ENCODE peak calls at places on chromosome 1, in five cellular contexts. G, P, V, A and K are unnamed samples.

GRCh38 chr1:150159550-150159949 is 9.8 kb downstream of the PLEKHO1 start:
- DNase-seq in V (no peak), G (no peak), A (no peak), P (peak), K (no peak)

GRCh38 chr1:216566809-216567208 is 143.6 kb upstream of the USH2A start:
- DNase-seq in P (no peak), G (no peak), V (peak), A (no peak), K (no peak)

GRCh38 chr1:207903767-207904166 is 7.2 kb downstream of the CD34 start:
- DNase-seq in V (peak), P (no peak), G (no peak), A (no peak), K (no peak)

GRCh38 chr1:54460346-54460745 is 54.2 kb upstream of the SSBP3 start:
- DNase-seq in G (peak), V (no peak), A (no peak), P (peak), K (no peak)

GRCh38 chr1:29650476-29650875 is 414.2 kb downstream of the PTPRU start:
- DNase-seq in G (peak), V (no peak), P (no peak), A (no peak), K (no peak)

GRCh38 chr1:91784616-91785015 is 101.3 kb downstream of the TGFBR3 start:
- DNase-seq in P (no peak), V (no peak), A (no peak), G (no peak), K (no peak)

GRCh38 chr1:161080391-161081150 is 8.8 kb downstream of the NECTIN4 start:
- DNase-seq in P (no peak), V (peak), G (no peak), A (no peak), K (no peak)

GRCh38 chr1:206117151-206117948 is at the start of gene AVPR1B:
- DNase-seq in A (peak), G (peak), V (peak), P (peak), K (no peak)

GRCh38 chr1:226520640-226521355 is 27.8 kb upstream of the STUM start:
- DNase-seq in A (no peak), V (no peak), G (peak), P (no peak), K (no peak)

GRCh38 chr1:231665046-231665445 is 38.5 kb downstream of the DISC1 start:
- DNase-seq in A (no peak), V (no peak), G (no peak), P (no peak), K (no peak)

GRCh38 chr1:90201467-90202358 is 206.8 kb downstream of the ZNF326 start:
- DNase-seq in V (peak), P (no peak), G (no peak), A (no peak), K (peak)

GRCh38 chr1:84693009-84693408 is 2.7 kb upstream of the SSX2IP start:
- DNase-seq in P (no peak), V (no peak), A (no peak), G (no peak), K (no peak)

GRCh38 chr1:40897499-40897898 is 35.3 kb upstream of the CITED4 start:
- DNase-seq in V (peak), P (no peak), G (no peak), A (no peak), K (no peak)

GRCh38 chr1:52551476-52552235 is 1.2 kb downstream of the TUT4 start:
- DNase-seq in A (no peak), V (peak), G (no peak), P (no peak), K (no peak)

GRCh38 chr1:50103615-50104081 is 5.1 kb upstream of the ELAVL4 start:
- DNase-seq in P (no peak), V (no peak), A (no peak), G (no peak), K (no peak)

GRCh38 chr1:204513117-204513716 is 3.0 kb upstream of the MDM4 start:
- DNase-seq in G (no peak), P (no peak), V (no peak), A (no peak), K (no peak)

GRCh38 chr1:218447010-218447689 is 102.0 kb downstream of the TGFB2 start:
- DNase-seq in V (no peak), A (no peak), G (no peak), P (no peak), K (no peak)

GRCh38 chr1:205495237-205495823 is 9.1 kb upstream of the CDK18 start:
- DNase-seq in P (no peak), V (no peak), A (no peak), G (no peak), K (no peak)

GRCh38 chr1:225460737-225461532 is 33.1 kb upstream of the LBR start:
- DNase-seq in V (peak), P (no peak), G (no peak), A (no peak), K (no peak)

GRCh38 chr1:111208921-111209320 is 8.5 kb upstream of the DENND2D start:
- DNase-seq in P (no peak), V (no peak), G (no peak), A (no peak), K (no peak)

GRCh38 chr1:82586473-82586872 is 785.7 kb downstream of the ADGRL2 start:
- DNase-seq in A (no peak), P (no peak), V (peak), G (no peak), K (no peak)

GRCh38 chr1:32172621-32173245 is 6.7 kb upstream of the TXLNA start:
- DNase-seq in A (no peak), V (peak), G (no peak), P (no peak), K (no peak)

GRCh38 chr1:39926820-39927219 is 25.1 kb upstream of the MYCL start:
- DNase-seq in G (no peak), A (peak), V (no peak), P (no peak), K (no peak)

GRCh38 chr1:41411229-41411628 is 50.0 kb downstream of the FOXO6 start:
- DNase-seq in A (no peak), V (no peak), G (no peak), P (no peak), K (no peak)

GRCh38 chr1:22888320-22889075 is 84.2 kb downstream of the LACTBL1 start:
- DNase-seq in A (no peak), G (no peak), P (no peak), V (peak), K (peak)

GRCh38 chr1:9078035-9078948 is 8.9 kb upstream of the SLC2A5 start:
- DNase-seq in P (no peak), V (peak), A (no peak), G (no peak), K (no peak)

GRCh38 chr1:47679826-47680225 is 242.0 kb downstream of the FOXD2 start:
- DNase-seq in G (peak), A (no peak), P (no peak), V (no peak), K (no peak)

GRCh38 chr1:94803517-94804441 is 16.4 kb upstream of the SLC44A3 start:
- DNase-seq in G (no peak), P (no peak), A (no peak), V (peak), K (no peak)

GRCh38 chr1:235940282-235940681 is 73.6 kb upstream of the LYST start:
- DNase-seq in P (no peak), G (no peak), A (no peak), V (no peak), K (no peak)

GRCh38 chr1:108560430-108561144 is 687 bp downstream of the EEIG2 start:
- DNase-seq in V (peak), P (peak), A (peak), G (peak), K (no peak)

GRCh38 chr1:221525749-221526148 is 216.1 kb downstream of the DUSP10 start:
- DNase-seq in A (no peak), P (no peak), G (no peak), V (no peak), K (no peak)

GRCh38 chr1:195899762-195900352 is 708.4 kb downstream of the KCNT2 start:
- DNase-seq in P (no peak), G (no peak), V (peak), A (no peak), K (no peak)

GRCh38 chr1:195903203-195903602 is 705.0 kb downstream of the KCNT2 start:
- DNase-seq in V (no peak), P (no peak), G (no peak), A (no peak), K (no peak)

GRCh38 chr1:195902779-195903178 is 705.5 kb downstream of the KCNT2 start:
- DNase-seq in A (no peak), G (no peak), V (no peak), P (no peak), K (no peak)

GRCh38 chr1:195897072-195897471 is 711.2 kb downstream of the KCNT2 start:
- DNase-seq in P (no peak), V (no peak), A (no peak), G (no peak), K (no peak)

GRCh38 chr1:195898924-195899323 is 709.3 kb downstream of the KCNT2 start:
- DNase-seq in P (no peak), G (no peak), V (no peak), A (no peak), K (no peak)
- H3K4me3 ChIP-seq in P (no peak), G (no peak), V (no peak), A (no peak), K (no peak)

GRCh38 chr1:182035097-182035770 is 26.3 kb downstream of the ZNF648 start:
- DNase-seq in V (no peak), A (no peak), G (no peak), P (no peak), K (no peak)
- TF ChIP-seq CTCF in V (peak), A (no peak), G (no peak), P (no peak), K (peak)

GRCh38 chr1:171654705-171655214 is 2.3 kb upstream of the MYOC start:
- DNase-seq in G (no peak), A (no peak), V (peak), P (no peak), K (no peak)

GRCh38 chr1:171652234-171652822 is at the start of gene MYOC:
- DNase-seq in P (no peak), A (no peak), G (no peak), V (no peak), K (no peak)

GRCh38 chr1:171655215-171656116 is 3.0 kb upstream of the MYOC start:
- DNase-seq in V (peak), P (peak), G (peak), A (peak), K (no peak)

DNA sequence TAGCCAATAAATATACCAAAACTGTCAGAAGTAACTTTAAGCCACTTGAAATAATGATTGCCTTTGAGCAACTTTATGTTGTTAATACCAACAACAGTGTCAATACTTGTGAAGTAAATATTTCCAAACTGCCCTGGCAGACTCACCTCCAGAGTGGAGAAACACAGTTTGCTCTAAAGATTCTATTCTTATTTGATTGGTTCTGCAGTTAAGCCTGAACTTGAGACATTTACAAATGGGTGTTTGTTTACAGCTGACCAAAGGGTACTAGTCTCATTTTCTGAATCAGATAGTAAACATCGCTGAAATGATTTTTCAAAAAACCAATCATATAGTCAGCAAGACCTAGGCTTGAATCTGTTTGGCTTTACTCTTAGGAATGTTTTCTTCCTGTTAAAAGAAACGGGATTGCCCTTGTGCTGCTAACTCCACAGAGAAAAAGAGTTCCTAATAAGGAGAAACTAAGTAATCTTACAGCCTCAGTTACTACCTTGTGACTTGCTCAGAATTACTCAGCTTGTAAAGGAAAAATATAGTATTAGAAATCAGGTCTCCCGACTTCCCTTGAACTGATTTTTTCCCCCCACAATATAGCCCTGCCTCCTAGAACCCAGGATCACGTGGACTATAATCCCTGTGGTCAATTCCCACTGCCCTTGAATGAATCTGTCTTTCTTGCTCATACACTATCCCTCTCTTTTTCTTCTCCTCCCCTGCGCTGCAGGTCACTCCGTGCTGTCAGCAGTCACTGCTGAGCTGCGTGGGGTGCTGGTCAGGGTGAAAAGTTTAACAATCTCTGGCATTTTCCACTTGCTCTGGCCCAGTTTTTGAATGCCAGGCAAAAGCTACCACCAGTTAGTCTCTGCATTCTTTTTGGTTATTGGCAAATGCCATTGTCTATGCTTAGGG is 1.6 kb upstream of the MYOC start:
- DNase-seq in A (peak), V (peak), P (peak), G (no peak), K (no peak)
- H3K4me3 ChIP-seq in A (no peak), V (no peak), P (no peak), G (peak), K (no peak)

DNA sequence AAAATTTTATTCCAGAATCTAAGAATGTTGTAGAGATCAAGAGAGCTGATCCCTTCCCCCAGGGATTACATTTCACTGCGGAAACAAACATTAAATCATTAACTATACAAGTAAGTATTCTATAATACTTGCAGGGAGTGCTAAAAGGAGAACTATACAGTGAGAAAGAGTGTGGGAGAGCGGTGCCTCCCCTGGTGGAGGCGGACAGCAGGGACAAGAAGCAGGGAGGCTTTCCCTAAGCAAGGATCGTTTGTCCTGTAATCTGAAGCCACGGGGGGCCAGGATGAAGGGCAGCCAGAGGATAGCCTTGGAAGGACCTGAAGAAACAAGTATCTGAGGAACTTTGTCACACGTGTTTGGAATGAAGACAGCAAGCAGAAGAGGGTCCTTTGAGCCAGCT is 40.1 kb downstream of the SLC9C2 start:
- DNase-seq in V (no peak), G (no peak), P (no peak), A (no peak), K (no peak)
- TF ChIP-seq CTCF in V (peak), G (no peak), P (no peak), A (no peak), K (peak)